ENCODE peak calls at places on chromosomes 4 and X, in four cellular contexts. D, P, H and E are unnamed samples.

GRCh38 chr4:39698424-39699009 is 581 bp downstream of the UBE2K start:
- DNase-seq in D (peak), P (peak), H (peak), E (peak)

GRCh38 chrX:74924449-74925209 is 623 bp downstream of the NEXMIF start:
- DNase-seq in D (peak), P (peak), H (peak), E (no peak)

GRCh38 chr4:184074989-184075388 is 142.7 kb downstream of the ENPP6 start:
- DNase-seq in D (no peak), P (no peak), H (peak), E (no peak)

GRCh38 chr4:183342541-183343533 is 20.6 kb upstream of the CLDN24 start:
- DNase-seq in D (no peak), P (peak), H (no peak), E (no peak)

GRCh38 chrX:72037601-72038000 is 94.1 kb downstream of the RTL5 start:
- DNase-seq in D (no peak), P (no peak), H (no peak), E (no peak)

GRCh38 chr4:71930459-71930858 is 101.3 kb upstream of the NPFFR2 start:
- DNase-seq in D (no peak), P (no peak), H (no peak), E (no peak)

GRCh38 chr4:76364763-76365162 is 56.2 kb downstream of the CCDC158 start:
- DNase-seq in D (no peak), P (no peak), H (no peak), E (no peak)

GRCh38 chr4:42150653-42151567 is 1.5 kb downstream of the BEND4 start:
- DNase-seq in D (peak), P (no peak), H (no peak), E (no peak)

GRCh38 chr4:123811763-123812390 is 415.3 kb downstream of the SPRY1 start:
- DNase-seq in D (no peak), P (no peak), H (no peak), E (no peak)

GRCh38 chr4:73597594-73597993 is 22.6 kb downstream of the RASSF6 start:
- DNase-seq in D (no peak), P (no peak), H (no peak), E (no peak)

DNA sequence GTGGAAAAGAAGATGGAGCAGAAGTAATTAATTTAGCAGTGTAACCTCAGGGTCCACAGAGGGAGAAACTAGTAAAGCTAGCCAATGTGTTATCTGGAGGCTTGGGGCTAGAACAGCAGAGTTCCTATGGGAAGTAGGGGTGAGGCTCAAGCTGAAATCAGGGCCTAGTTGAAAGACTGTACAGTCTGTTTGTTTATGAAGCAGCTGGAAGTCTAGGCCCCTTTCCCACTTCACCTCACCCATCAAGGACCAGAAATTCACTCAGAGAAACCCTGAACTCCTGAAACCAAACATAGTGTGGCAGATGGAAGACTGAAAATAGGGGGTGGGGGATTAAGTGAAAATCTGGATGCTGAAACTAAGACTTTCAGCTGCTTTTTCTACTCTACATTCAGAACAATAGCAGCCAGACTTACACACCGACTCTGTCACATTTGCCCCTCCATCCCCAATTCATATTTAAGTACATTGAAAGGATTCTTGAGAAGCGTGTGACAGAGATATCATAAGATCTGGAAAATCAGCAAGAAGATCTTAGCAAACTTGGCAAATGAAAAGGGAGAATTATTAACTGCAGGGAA is 32.6 kb upstream of the FAM241A start:
- DNase-seq in D (no peak), P (peak), H (no peak), E (no peak)
- H3K4me3 ChIP-seq in D (no peak), P (no peak), H (no peak), E (no peak)

DNA sequence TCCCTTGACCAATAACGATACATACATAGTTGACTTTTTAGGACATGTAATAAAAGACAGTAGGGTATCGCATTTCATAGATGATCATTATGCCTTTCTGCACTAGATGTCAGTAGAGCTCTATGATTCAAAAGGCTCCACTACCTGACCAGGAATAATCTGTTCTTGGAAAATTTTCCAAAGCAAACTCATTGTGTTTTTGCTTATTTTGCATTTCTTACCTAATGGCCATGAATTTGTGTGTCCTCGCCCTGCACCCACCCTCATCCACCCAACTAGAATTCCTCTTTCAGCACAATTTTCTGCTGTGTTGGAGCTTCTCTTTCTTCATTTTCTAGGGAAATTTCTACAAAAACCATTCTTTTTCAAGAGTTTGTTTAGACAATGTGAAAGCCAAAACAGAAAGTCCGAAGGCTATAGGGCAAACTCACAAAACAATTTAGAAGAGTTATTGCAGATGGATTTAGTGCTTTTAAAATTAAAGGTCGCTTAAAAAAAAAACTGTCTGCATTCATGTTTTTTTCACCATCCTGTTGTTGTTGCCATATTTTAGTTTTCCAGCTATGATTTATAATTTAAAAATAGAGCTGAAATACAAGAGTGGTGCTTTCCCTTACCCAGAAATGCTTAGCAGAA is 183.6 kb downstream of the SPATA18 start:
- DNase-seq in D (no peak), P (peak), H (peak), E (peak)
- TF ChIP-seq CTCF in D (peak), P (peak), H (peak), E (peak)

GRCh38 chr4:144582975-144583374 is 63.0 kb upstream of the HHIP start:
- DNase-seq in D (no peak), P (peak), H (peak), E (peak)
- H3K4me3 ChIP-seq in D (no peak), P (no peak), H (no peak), E (no peak)

GRCh38 chr4:92406488-92406887 is 102.7 kb downstream of the GRID2 start:
- DNase-seq in D (no peak), P (no peak), H (no peak), E (no peak)
- TF ChIP-seq CTCF in D (peak), P (no peak), H (no peak), E (no peak)